ENCODE peak calls at places on chromosomes 13 and 19, in eight cellular contexts. X is cardiac fibroblast, W is GM23338, N is fibroblast of lung, Y is choroid plexus epithelial cell, C is brain microvascular endothelial cell, S is dorsolateral prefrontal cortex, R is RWPE2. M is an unnamed sample.

GRCh38 chr19:45834970-45835369 is 19.9 kb upstream of the RSPH6A start:
- DNase-seq in X (no peak), W (no peak), N (no peak), Y (no peak), C (no peak), S (no peak), R (no peak), M (no peak)

GRCh38 chr13:33493672-33494365 is 208.3 kb upstream of the STARD13 start:
- DNase-seq in X (no peak), W (no peak), N (peak), Y (no peak), C (no peak), S (no peak), R (no peak), M (no peak)

GRCh38 chr19:11387154-11388034 is 3.3 kb upstream of the EPOR start:
- DNase-seq in X (no peak), W (no peak), N (no peak), Y (no peak), C (no peak), S (no peak), R (no peak), M (no peak)

GRCh38 chr19:46328079-46328478 is 18.8 kb upstream of the PPP5C start:
- DNase-seq in X (no peak), W (no peak), N (peak), Y (no peak), C (no peak), S (no peak), R (no peak), M (no peak)

GRCh38 chr13:110555601-110556223 is 5.8 kb downstream of the RAB20 start:
- DNase-seq in X (no peak), W (no peak), N (no peak), Y (no peak), C (no peak), S (no peak), R (no peak), M (no peak)

GRCh38 chr13:67238277-67238859 is 8.2 kb upstream of the PCDH9 start:
- DNase-seq in X (peak), W (peak), N (peak), Y (peak), C (no peak), S (no peak), R (no peak), M (peak)

GRCh38 chr13:32889986-32890565 is 126.1 kb upstream of the KL start:
- DNase-seq in X (no peak), W (no peak), N (peak), Y (no peak), C (no peak), S (no peak), R (no peak), M (no peak)

GRCh38 chr19:16373539-16373938 is 48.9 kb downstream of the KLF2 start:
- DNase-seq in X (peak), W (no peak), N (peak), Y (peak), C (peak), S (no peak), R (no peak), M (no peak)

GRCh38 chr13:98480915-98481510 is 95.9 kb downstream of the STK24 start:
- DNase-seq in X (peak), W (no peak), N (peak), Y (peak), C (peak), S (no peak), R (no peak), M (no peak)

GRCh38 chr13:22432690-22433089 is 748.1 kb upstream of the SGCG start:
- DNase-seq in X (no peak), W (no peak), N (no peak), Y (no peak), C (no peak), S (no peak), R (no peak), M (no peak)

GRCh38 chr19:47895165-47895782 is 9.2 kb upstream of the SULT2A1 start:
- DNase-seq in X (no peak), W (no peak), N (no peak), Y (no peak), C (no peak), S (no peak), R (no peak), M (no peak)

GRCh38 chr13:109644956-109645355 is 141.4 kb downstream of the IRS2 start:
- DNase-seq in X (no peak), W (no peak), N (no peak), Y (no peak), C (no peak), S (no peak), R (no peak), M (no peak)

GRCh38 chr19:35742121-35742724 is at the start of gene IGFLR1:
- DNase-seq in X (no peak), W (no peak), N (no peak), Y (no peak), C (no peak), S (no peak), R (no peak), M (no peak)

GRCh38 chr19:1872807-1873523 is 9.6 kb upstream of the KLF16 start:
- DNase-seq in X (no peak), W (no peak), N (no peak), Y (no peak), C (no peak), S (no peak), R (no peak), M (no peak)

GRCh38 chr13:108921238-108921637 is 291.8 kb downstream of the MYO16 start:
- DNase-seq in X (no peak), W (no peak), N (no peak), Y (no peak), C (no peak), S (no peak), R (no peak), M (no peak)

GRCh38 chr13:112968910-112969691 is at the start of gene MCF2L:
- DNase-seq in X (peak), W (peak), N (peak), Y (peak), C (no peak), S (peak), R (peak), M (peak)

GRCh38 chr19:18264956-18265610 is 9.2 kb downstream of the IQCN start:
- DNase-seq in X (no peak), W (no peak), N (no peak), Y (no peak), C (no peak), S (no peak), R (no peak), M (no peak)

GRCh38 chr13:112615391-112615790 is 27.4 kb upstream of the TUBGCP3 start:
- DNase-seq in X (no peak), W (no peak), N (no peak), Y (no peak), C (no peak), S (no peak), R (no peak), M (no peak)

GRCh38 chr19:17794731-17795494 is at the start of gene B3GNT3:
- DNase-seq in X (peak), W (peak), N (no peak), Y (peak), C (no peak), S (no peak), R (peak), M (peak)

GRCh38 chr13:36447501-36447900 is 15.2 kb downstream of the CCNA1 start:
- DNase-seq in X (peak), W (no peak), N (peak), Y (peak), C (no peak), S (no peak), R (no peak), M (no peak)

GRCh38 chr13:74299688-74300087 is 165.5 kb upstream of the KLF12 start:
- DNase-seq in X (no peak), W (no peak), N (no peak), Y (no peak), C (no peak), S (no peak), R (no peak), M (no peak)

GRCh38 chr13:30915691-30916541 is 9.8 kb downstream of the MEDAG start:
- DNase-seq in X (no peak), W (no peak), N (no peak), Y (no peak), C (no peak), S (no peak), R (no peak), M (no peak)

GRCh38 chr13:60453490-60453889 is 56.5 kb downstream of the TDRD3 start:
- DNase-seq in X (no peak), W (peak), N (peak), Y (peak), C (no peak), S (no peak), R (no peak), M (peak)

GRCh38 chr19:14556662-14557188 is 15.1 kb downstream of the NDUFB7 start:
- DNase-seq in X (peak), W (peak), N (peak), Y (peak), C (peak), S (peak), R (peak), M (peak)

GRCh38 chr19:19552811-19553210 is 14.7 kb downstream of the CILP2 start:
- DNase-seq in X (peak), W (peak), N (peak), Y (peak), C (peak), S (no peak), R (peak), M (no peak)

GRCh38 chr19:19817357-19817756 is 4.2 kb downstream of the ZNF506 start:
- DNase-seq in X (no peak), W (no peak), N (no peak), Y (no peak), C (no peak), S (no peak), R (no peak), M (no peak)

GRCh38 chr19:47363758-47364529 is 14.8 kb downstream of the DHX34 start:
- DNase-seq in X (peak), W (peak), N (peak), Y (peak), C (peak), S (no peak), R (no peak), M (no peak)

GRCh38 chr19:21568816-21569496 is 63.6 kb downstream of the ZNF429 start:
- DNase-seq in X (peak), W (peak), N (peak), Y (peak), C (peak), S (peak), R (no peak), M (no peak)

DNA sequence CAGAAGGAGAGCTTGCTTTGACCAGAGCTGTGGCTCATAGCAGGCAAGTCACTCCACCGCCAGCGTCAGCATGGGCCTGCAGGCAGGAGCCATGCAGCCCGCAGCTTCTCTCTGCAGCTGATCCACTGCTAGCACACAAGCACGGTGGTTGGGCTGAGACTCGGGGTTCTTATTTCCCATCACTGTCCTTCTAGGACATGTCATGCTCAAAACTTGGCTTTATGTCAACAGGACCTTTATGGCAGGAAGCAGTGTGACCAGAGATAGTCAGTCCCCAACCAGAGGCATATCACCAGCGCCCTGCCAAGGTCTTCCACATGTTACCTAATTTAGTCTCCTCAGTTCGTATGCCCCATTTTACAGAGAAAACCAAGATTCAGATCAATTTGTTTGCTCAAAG is 5.3 kb downstream of the TMEM272 start:
- DNase-seq in X (no peak), W (no peak), N (no peak), Y (no peak), C (no peak), S (no peak), R (no peak), M (no peak)
- H3K4me3 ChIP-seq in X (no peak), W (no peak), N (no peak), Y (no peak), C (no peak), S (no peak), R (no peak), M (no peak)

DNA sequence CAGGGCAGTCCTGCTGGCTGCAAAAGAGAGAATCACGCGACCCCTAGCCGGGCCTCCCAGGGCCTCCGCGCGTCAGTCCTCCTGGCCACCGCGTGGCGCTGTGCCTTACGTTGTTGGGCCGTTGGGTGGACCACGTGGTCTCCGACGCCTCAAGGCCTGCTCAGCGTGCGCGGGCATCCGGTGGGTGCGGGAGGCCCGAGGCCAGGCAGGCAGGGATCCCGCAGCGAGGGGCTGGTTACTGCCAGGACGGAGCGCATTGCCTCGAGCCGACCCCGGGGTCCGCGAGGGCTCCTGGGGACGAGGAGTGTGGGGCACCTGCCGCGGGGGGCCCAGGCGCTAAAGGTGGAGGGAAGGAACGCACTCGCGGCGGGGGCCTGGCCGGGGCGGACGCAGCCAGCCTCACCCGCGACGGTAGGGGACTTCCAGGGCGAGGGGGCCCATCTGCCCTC is at the start of gene TDRD12:
- DNase-seq in X (no peak), W (peak), N (no peak), Y (peak), C (no peak), S (no peak), R (no peak), M (no peak)
- TF ChIP-seq CTCF in X (no peak), W (peak), N (no peak), Y (no peak), C (no peak), S (no peak), R (no peak), M (peak)

GRCh38 chr13:44575035-44575434 is 1.1 kb downstream of the TSC22D1 start:
- DNase-seq in X (no peak), W (no peak), N (no peak), Y (no peak), C (no peak), S (no peak), R (no peak), M (no peak)
- H3K4me3 ChIP-seq in X (peak), W (peak), N (peak), Y (peak), C (peak), S (peak), R (peak), M (peak)

GRCh38 chr19:41893899-41894298 is 10.9 kb downstream of the ARHGEF1 start:
- DNase-seq in X (peak), W (peak), N (no peak), Y (peak), C (peak), S (no peak), R (no peak), M (no peak)
- TF ChIP-seq CTCF in X (peak), W (peak), N (peak), Y (peak), C (peak), S (no peak), R (no peak), M (no peak)

GRCh38 chr13:19618925-19619324 is 14.5 kb upstream of the MPHOSPH8 start:
- DNase-seq in X (peak), W (peak), N (peak), Y (peak), C (peak), S (no peak), R (no peak), M (peak)

DNA sequence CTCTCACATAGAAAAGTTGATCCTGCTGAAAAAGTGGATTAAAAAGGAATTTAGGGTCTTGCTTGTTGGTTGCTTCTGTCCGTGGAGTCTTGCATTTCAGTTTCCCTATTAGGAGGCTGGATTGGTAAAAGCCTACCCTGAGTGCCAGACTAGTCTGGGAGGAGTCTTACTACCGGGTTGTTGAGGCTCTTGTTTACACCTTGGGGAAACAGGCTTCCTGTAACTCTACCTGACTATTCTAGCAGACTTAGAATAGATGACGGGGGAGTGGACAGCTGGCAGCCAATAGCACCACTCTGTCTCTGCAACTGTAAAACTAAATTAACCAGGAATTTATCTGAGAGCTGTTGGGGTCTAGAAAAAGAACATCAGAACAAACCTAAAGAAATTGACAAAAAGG is 11.3 kb upstream of the MPHOSPH8 start:
- DNase-seq in X (no peak), W (peak), N (no peak), Y (no peak), C (no peak), S (no peak), R (no peak), M (no peak)
- H3K4me3 ChIP-seq in X (no peak), W (no peak), N (no peak), Y (no peak), C (no peak), S (no peak), R (no peak), M (no peak)

DNA sequence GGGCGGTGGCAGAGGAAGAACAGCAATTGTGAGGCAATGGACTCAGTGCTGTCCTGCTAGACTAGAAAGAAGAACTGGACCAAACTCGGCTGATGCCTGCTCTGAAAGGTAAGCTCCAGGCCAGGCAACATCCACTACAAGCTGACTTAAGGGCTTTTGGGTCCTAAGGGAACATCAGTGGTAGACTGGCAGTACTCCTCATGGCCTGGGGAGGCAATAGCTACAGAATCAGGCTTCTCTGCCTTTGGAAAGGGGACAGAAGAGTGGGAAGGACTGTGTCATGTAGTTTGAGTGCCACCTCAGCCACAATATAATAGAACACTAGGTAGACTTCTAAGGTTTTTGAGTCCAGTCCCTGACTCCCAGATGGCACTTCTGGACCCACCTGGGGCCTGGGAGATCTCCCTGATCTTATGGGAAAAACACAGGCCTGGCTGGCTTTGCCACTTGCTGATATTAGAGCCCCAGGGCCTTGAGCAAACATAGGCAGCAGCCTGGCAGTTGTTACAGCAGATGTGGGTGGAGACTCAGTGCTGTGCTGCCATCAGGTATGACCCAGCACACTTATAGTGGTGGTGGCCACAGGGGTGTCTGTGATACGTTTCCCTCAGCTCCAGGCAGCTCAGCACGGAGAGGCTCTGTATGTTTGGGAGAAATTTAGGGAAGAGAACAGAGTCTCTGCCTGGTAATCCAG is 9.2 kb upstream of the CLC start:
- DNase-seq in X (no peak), W (peak), N (no peak), Y (no peak), C (no peak), S (no peak), R (no peak), M (no peak)
- TF ChIP-seq CTCF in X (no peak), W (peak), N (no peak), Y (no peak), C (no peak), S (no peak), R (no peak), M (no peak)

GRCh38 chr13:29230446-29230845 is 365.0 kb downstream of the SLC7A1 start:
- DNase-seq in X (no peak), W (no peak), N (no peak), Y (no peak), C (no peak), S (no peak), R (no peak), M (no peak)
- H3K4me3 ChIP-seq in X (no peak), W (no peak), N (no peak), Y (no peak), C (no peak), S (no peak), R (no peak), M (no peak)

M was measured in A673.